ENCODE peak calls at places on chromosome 1, in seven cellular contexts. O, P, I, H, L, F and U are unnamed samples.
A peak's percentile ranks its signal among the peaks of the same experiment; 100 is the strongest.

GRCh38 chr1:65421341-65422174 is 1.1 kb downstream of the LEPR start:
- DNase-seq in O (no peak), L (no peak), P (no peak), H (no peak), F (no peak), I (peak; percentile 38), U (no peak)

GRCh38 chr1:145690587-145691558 is 16.3 kb downstream of the PDZK1 start:
- DNase-seq in F (no peak), I (peak; percentile 55), H (no peak), P (peak; percentile 25), L (no peak), O (no peak), U (peak; percentile 49)

GRCh38 chr1:205954819-205955404 is 11.7 kb upstream of the SLC26A9 start:
- DNase-seq in O (no peak), H (no peak), P (peak; percentile 45), F (no peak), I (no peak), L (no peak), U (no peak)

GRCh38 chr1:155499953-155500621 is 62.5 kb downstream of the ASH1L start:
- DNase-seq in H (no peak), I (no peak), F (no peak), O (no peak), P (no peak), L (no peak), U (no peak)

GRCh38 chr1:165842363-165843129 is 15.1 kb downstream of the UCK2 start:
- DNase-seq in H (no peak), O (no peak), F (no peak), P (no peak), I (peak; percentile 34), L (no peak), U (no peak)

GRCh38 chr1:46180082-46180616 is 3.9 kb upstream of the P3R3URF start:
- DNase-seq in P (peak; percentile 60), L (peak; percentile 65), O (no peak), I (no peak), F (peak; percentile 35), H (no peak), U (peak; percentile 95)

GRCh38 chr1:230681599-230681998 is 32.3 kb downstream of the AGT start:
- DNase-seq in I (peak; percentile 74), H (no peak), P (peak; percentile 58), L (no peak), F (peak; percentile 41), O (no peak), U (no peak)

GRCh38 chr1:178870944-178871343 is at the start of gene ANGPTL1:
- DNase-seq in H (no peak), P (no peak), I (peak; percentile 13), L (no peak), F (no peak), O (no peak), U (no peak)

GRCh38 chr1:185017338-185017737 is 28.0 kb upstream of the RNF2 start:
- DNase-seq in P (no peak), I (peak; percentile 87), H (no peak), F (peak; percentile 65), L (no peak), O (no peak), U (no peak)

GRCh38 chr1:10399487-10399917 is 638 bp downstream of the PGD start:
- DNase-seq in O (no peak), F (no peak), P (no peak), I (peak; percentile 42), L (no peak), H (peak; percentile 41), U (no peak)

GRCh38 chr1:207745285-207745684 is 6.6 kb upstream of the CD46 start:
- DNase-seq in O (no peak), H (no peak), L (no peak), I (no peak), P (no peak), F (no peak), U (no peak)

GRCh38 chr1:147853391-147853790 is 49.2 kb upstream of the GJA8 start:
- DNase-seq in H (no peak), F (no peak), O (no peak), P (no peak), L (no peak), I (peak; percentile 12), U (no peak)

GRCh38 chr1:63148825-63149645 is 173.3 kb upstream of the FOXD3 start:
- DNase-seq in L (peak; percentile 32), O (peak; percentile 56), F (peak; percentile 20), H (no peak), P (peak; percentile 28), I (peak; percentile 49), U (peak; percentile 55)

GRCh38 chr1:86741947-86742572 is 37.7 kb downstream of the SH3GLB1 start:
- DNase-seq in F (peak; percentile 39), I (peak; percentile 36), O (no peak), P (peak; percentile 28), L (no peak), H (no peak), U (no peak)

GRCh38 chr1:115465802-115466363 is 127.8 kb upstream of the NGF start:
- DNase-seq in H (no peak), I (no peak), P (no peak), O (no peak), F (no peak), L (no peak), U (no peak)

GRCh38 chr1:20184997-20185833 is 681 bp upstream of the UBXN10 start:
- DNase-seq in P (no peak), O (no peak), I (no peak), F (no peak), H (no peak), L (no peak), U (peak; percentile 29)

GRCh38 chr1:223515416-223515815 is 122.2 kb downstream of the CCDC185 start:
- DNase-seq in I (no peak), H (no peak), O (no peak), L (no peak), F (no peak), P (no peak), U (no peak)

GRCh38 chr1:4063516-4063915 is 163.4 kb upstream of the C1orf174 start:
- DNase-seq in I (no peak), H (no peak), L (no peak), O (no peak), F (no peak), P (no peak), U (no peak)

GRCh38 chr1:5651496-5651895 is 340.7 kb downstream of the NPHP4 start:
- DNase-seq in I (no peak), L (no peak), O (no peak), P (no peak), H (no peak), F (no peak), U (no peak)

DNA sequence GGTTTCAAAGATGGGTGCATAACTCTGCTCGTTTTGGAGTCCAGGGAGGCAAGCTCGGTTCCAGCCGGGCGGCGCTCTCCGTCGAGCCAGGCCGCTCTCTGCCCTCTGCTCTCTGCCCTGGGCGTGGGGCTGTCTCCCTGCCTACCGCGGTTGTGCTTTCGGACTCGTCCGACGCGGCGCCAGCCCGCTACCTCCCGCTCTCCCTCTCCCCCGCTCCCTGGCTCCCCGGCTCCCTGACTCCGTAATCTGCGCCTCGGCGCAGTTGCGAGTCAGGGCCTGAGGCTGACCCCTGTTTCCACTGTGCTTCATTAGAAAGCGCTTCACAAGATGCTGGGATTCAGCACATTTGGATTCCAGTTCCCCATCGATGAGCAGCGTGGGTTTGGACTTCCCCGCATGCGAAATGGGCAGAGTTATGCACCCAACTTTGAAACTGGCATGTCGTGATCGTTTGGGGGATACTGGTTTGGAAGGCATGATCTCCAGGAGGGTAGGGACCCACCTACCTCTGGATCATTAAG is 2.3 kb downstream of the SOX13 start:
- DNase-seq in F (no peak), L (no peak), H (no peak), P (peak; percentile 51), I (no peak), O (peak; percentile 88), U (peak; percentile 73)
- H3K4me3 ChIP-seq in F (peak overlapping the region; percentile 86), L (peak overlapping the region; percentile 86), H (peak overlapping the region; percentile 81), P (peak overlapping the region; percentile 58), I (peak overlapping the region; percentile 72), O (peak overlapping the region; percentile 50), U (peak overlapping the region; percentile 46)

DNA sequence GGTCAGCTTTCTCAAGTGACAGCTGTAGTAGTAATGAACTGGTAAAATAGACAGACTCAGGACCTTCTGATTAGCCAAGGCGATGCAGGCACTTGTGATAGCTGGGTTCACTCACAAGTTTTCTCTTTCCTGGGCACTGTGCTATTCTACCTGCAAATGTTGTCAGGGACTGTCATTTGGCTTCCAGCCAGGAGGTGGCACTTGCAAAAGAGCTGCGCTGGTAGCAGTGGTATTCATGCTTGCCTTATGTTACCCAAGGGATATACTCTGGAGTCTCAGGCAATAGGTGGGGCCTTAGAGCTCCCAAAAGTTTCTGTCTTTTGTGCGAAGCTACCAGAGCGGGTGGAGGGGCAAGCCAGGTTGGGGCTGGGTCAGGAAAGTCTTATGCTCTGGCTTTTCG is 23.5 kb downstream of the IFI44 start:
- DNase-seq in O (no peak), F (peak; percentile 0), L (no peak), H (no peak), P (no peak), I (no peak), U (no peak)
- TF ChIP-seq CTCF in O (no peak), F (no peak), L (no peak), H (no peak), P (no peak), I (no peak), U (no peak)

GRCh38 chr1:51559064-51559500 is 40.0 kb upstream of the EPS15 start:
- DNase-seq in P (no peak), O (no peak), L (no peak), I (no peak), H (no peak), F (no peak), U (no peak)

GRCh38 chr1:51561702-51562101 is 42.6 kb upstream of the EPS15 start:
- DNase-seq in L (no peak), H (no peak), P (no peak), F (no peak), O (no peak), I (no peak), U (no peak)

GRCh38 chr1:51558375-51558924 is 39.4 kb upstream of the EPS15 start:
- DNase-seq in L (no peak), I (peak; percentile 34), P (no peak), O (no peak), F (peak; percentile 13), H (no peak), U (no peak)

GRCh38 chr1:51560034-51560433 is 41.0 kb upstream of the EPS15 start:
- DNase-seq in O (no peak), L (no peak), H (no peak), F (no peak), I (no peak), P (no peak), U (no peak)

DNA sequence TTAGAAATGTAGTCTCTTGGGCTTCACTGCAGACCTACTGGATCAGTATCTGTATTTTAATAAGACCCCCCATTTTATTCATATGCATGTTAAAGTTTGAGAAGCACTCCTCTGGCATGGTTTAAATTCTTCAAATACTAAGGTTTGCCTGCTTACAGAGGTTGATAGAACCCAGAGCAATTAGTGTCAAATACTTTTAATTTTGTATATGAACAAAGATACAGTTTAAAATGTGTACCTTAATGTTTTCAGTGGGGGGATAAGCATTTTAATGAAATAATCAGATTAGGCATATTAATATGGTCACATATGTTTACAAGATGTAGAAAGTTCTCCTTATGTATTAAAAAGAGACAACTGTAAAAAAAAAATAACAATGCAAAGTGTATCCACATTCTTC is 40.4 kb upstream of the EPS15 start:
- DNase-seq in F (no peak), P (no peak), O (no peak), I (no peak), L (no peak), H (no peak), U (no peak)
- H3K4me3 ChIP-seq in F (no peak overlapping the region), P (no peak overlapping the region), O (no peak overlapping the region), I (no peak overlapping the region), L (no peak overlapping the region), H (no peak overlapping the region), U (no peak overlapping the region)

GRCh38 chr1:9246841-9247785 is 12.5 kb downstream of the H6PD start:
- DNase-seq in H (peak; percentile 39), L (no peak), I (no peak), O (no peak), P (no peak), F (no peak), U (no peak)
- TF ChIP-seq CTCF in H (no peak), L (no peak), I (no peak), O (no peak), P (no peak), F (no peak), U (no peak)